ENCODE peak calls at places on chromosomes 2 and 18, in seven cellular contexts. G is body of pancreas; I is thoracic aorta; J is RWPE1; K is tibial artery; O is CD8-positive, alpha-beta T cell; V is breast epithelium. T is an unnamed sample.

GRCh38 chr2:217740796-217741195 is 262.0 kb downstream of the TNS1 start:
- DNase-seq in O (no peak), G (no peak), J (no peak), K (no peak), I (no peak), V (no peak), T (no peak)

GRCh38 chr2:101833890-101834523 is 136.5 kb downstream of the MAP4K4 start:
- DNase-seq in I (no peak), G (no peak), K (no peak), O (no peak), J (no peak), V (no peak), T (no peak)

GRCh38 chr2:177038772-177039484 is 173.7 kb upstream of the HNRNPA3 start:
- DNase-seq in V (no peak), J (no peak), I (no peak), K (no peak), O (no peak), G (no peak), T (no peak)

GRCh38 chr2:85516649-85517389 is 22.1 kb upstream of the MAT2A start:
- DNase-seq in K (peak; percentile 9), J (no peak), G (peak; percentile 74), I (no peak), V (no peak), O (no peak), T (no peak)

GRCh38 chr18:60445341-60445740 is 72.8 kb upstream of the MC4R start:
- DNase-seq in I (no peak), G (no peak), K (no peak), O (no peak), J (no peak), V (no peak), T (no peak)

GRCh38 chr18:12564861-12565260 is 93.0 kb downstream of the SPIRE1 start:
- DNase-seq in V (no peak), O (no peak), J (no peak), G (no peak), I (no peak), K (no peak), T (no peak)

GRCh38 chr2:24970483-24971299 is 1.1 kb downstream of the DNAJC27 start:
- DNase-seq in V (no peak), O (no peak), I (no peak), J (peak; percentile 15), K (no peak), G (no peak), T (no peak)

GRCh38 chr2:195899226-195899625 is 169.4 kb downstream of the DNAH7 start:
- DNase-seq in J (no peak), G (no peak), I (no peak), K (no peak), O (no peak), V (no peak), T (no peak)

DNA sequence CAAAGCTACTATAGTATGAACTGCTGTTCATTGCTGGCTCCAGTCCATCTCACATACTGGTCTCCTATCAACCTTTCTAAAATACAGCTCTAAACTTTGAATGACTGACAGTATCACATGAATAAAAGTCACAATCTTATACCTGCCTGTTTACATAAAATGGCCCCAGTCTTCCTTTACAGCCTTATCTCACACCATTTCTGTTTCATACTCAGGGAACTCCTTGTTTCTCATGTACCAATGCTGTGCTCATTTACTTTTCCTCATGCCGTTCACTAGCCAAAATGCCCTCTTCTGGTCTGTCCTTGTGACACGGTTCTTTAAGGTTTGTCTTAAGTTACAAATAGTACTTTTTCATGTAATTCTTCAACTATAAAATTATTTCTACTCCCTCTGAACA is 6.2 kb downstream of the ATP5MC3 start:
- DNase-seq in V (no peak), I (no peak), K (no peak), G (no peak), O (no peak), J (no peak), T (no peak)
- H3K27ac ChIP-seq in V (no peak overlapping the region), I (no peak overlapping the region), K (no peak overlapping the region), G (no peak overlapping the region), O (no peak overlapping the region), J (no peak overlapping the region), T (no peak overlapping the region)

DNA sequence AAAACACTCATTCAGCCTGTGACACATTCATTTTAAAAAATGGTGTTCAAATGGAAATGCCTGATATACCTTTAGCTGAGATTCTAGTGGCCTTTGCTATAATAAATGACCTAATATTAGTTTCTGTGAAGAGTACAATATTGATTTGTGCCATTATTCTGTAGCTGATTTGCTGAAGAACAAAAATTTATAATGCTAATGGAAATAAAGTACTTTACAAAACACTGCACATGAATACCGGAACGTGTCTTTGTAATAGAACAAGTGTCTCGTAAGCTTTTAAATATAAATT is 138.7 kb downstream of the WDR7 start:
- DNase-seq in V (no peak), K (no peak), I (no peak), O (no peak), G (no peak), J (no peak), T (no peak)
- TF ChIP-seq CTCF in V (no peak), K (no peak), I (no peak), O (no peak), G (no peak), J (peak; percentile 13), T (no peak)

GRCh38 chr2:238122287-238123217 is 15.9 kb upstream of the KLHL30 start:
- DNase-seq in K (no peak), V (no peak), G (no peak), J (no peak), O (no peak), I (no peak), T (no peak)
- H3K27ac ChIP-seq in K (no peak overlapping the region), V (no peak overlapping the region), G (no peak overlapping the region), J (no peak overlapping the region), O (no peak overlapping the region), I (no peak overlapping the region), T (no peak overlapping the region)

GRCh38 chr2:199602271-199602895 is 144.6 kb upstream of the SATB2 start:
- DNase-seq in V (no peak), G (no peak), O (no peak), I (no peak), J (no peak), K (no peak), T (no peak)

GRCh38 chr2:199594443-199594842 is 136.7 kb upstream of the SATB2 start:
- DNase-seq in V (no peak), O (no peak), K (no peak), I (no peak), G (no peak), J (no peak), T (no peak)

GRCh38 chr2:199596549-199596948 is 138.8 kb upstream of the SATB2 start:
- DNase-seq in G (peak; percentile 17), V (no peak), O (no peak), I (no peak), K (no peak), J (peak; percentile 8), T (no peak)
- TF ChIP-seq CTCF in G (peak; percentile 28), V (no peak), O (no peak), I (no peak), K (no peak), J (no peak), T (peak; percentile 48)

DNA sequence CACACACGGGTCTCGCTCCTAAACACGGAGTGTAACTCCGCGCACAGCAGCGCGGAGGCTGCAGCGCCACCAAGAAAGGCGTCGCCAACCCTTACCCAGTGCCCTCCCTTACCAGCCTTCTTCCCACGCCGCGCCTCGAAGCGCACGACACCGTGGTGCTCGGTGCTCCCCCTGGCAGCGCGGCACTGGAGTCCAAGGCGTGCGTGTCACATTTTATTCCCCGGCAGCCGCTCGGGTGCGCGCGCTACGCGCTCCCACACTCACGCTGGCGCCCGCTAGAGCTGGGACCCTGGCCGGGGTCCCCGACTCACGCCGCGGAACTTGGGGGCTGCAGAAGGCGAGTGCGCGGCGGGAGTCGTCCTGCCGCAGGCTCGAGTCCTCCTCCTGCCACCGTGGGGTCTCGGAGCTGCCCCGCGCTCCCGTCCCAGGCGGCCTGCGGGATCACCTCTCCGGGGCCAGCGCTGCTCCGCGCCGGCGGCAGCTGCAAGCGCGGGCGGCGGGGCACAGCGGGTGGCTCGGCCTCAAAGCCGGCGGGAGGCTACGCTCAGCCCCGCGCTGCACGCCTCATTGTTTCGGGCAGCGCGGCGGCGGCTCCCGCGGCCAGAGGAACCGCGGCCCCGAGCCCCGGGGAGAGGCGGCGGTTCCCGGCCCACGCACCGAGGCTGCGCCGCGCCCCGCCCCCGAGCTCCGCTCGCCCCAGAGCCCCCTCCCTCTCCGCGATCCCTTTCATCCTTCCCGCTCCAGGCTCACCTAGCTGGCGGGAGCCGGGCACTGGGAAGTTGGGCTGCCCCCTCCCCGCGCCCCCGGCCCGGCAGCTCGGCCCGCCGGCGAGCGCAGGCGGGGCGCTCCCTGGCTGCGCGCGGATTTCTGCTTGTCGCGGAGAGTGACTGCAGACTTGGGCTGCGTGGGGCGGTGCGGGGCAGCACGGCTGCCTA is at the start of gene ST6GAL2:
- DNase-seq in V (no peak), G (no peak), O (no peak), J (peak; percentile 5), I (no peak), K (peak; percentile 81), T (no peak)
- H3K27ac ChIP-seq in V (peak within 1 kb of the TSS; percentile 32), G (no peak within 1 kb of the TSS), O (no peak within 1 kb of the TSS), J (no peak within 1 kb of the TSS), I (peak within 1 kb of the TSS; percentile 89), K (peak within 1 kb of the TSS; percentile 87), T (no peak within 1 kb of the TSS)

T was measured in AG04450.